ENCODE peak calls at places on chromosomes 2 and 18, in ten cellular contexts. P, J, A, M, L, O, T, C, B and K are unnamed samples.

GRCh38 chr2:104434363-104434792 is 419.5 kb upstream of the POU3F3 start:
- DNase-seq in P (no peak), J (no peak), A (no peak), M (no peak), L (no peak), O (no peak), T (no peak), C (no peak), B (peak; percentile 66), K (no peak)

GRCh38 chr2:10026940-10027569 is 16.3 kb upstream of the KLF11 start:
- DNase-seq in P (no peak), J (no peak), A (no peak), M (no peak), L (no peak), O (no peak), T (no peak), C (no peak), B (no peak), K (no peak)

GRCh38 chr18:60555629-60556028 is 183.1 kb upstream of the MC4R start:
- DNase-seq in P (no peak), J (no peak), A (no peak), M (no peak), L (no peak), O (no peak), T (no peak), C (no peak), B (no peak), K (no peak)

GRCh38 chr2:1942836-1943360 is 198.6 kb upstream of the PXDN start:
- DNase-seq in P (no peak), J (no peak), A (no peak), M (no peak), L (no peak), O (no peak), T (peak; percentile 60), C (no peak), B (no peak), K (no peak)

GRCh38 chr2:55112229-55113016 is 62.2 kb upstream of the RTN4 start:
- DNase-seq in P (no peak), J (peak; percentile 78), A (no peak), M (no peak), L (peak; percentile 81), O (no peak), T (no peak), C (peak; percentile 89), B (peak; percentile 33), K (peak; percentile 87)

GRCh38 chr18:79609021-79609461 is 70.6 kb upstream of the CTDP1 start:
- DNase-seq in P (peak; percentile 37), J (no peak), A (no peak), M (no peak), L (peak; percentile 37), O (no peak), T (no peak), C (no peak), B (no peak), K (no peak)

GRCh38 chr2:214069254-214069653 is 341.6 kb upstream of the VWC2L start:
- DNase-seq in P (no peak), J (peak; percentile 93), A (no peak), M (peak; percentile 52), L (no peak), O (peak; percentile 83), T (no peak), C (no peak), B (no peak), K (no peak)

GRCh38 chr2:190277234-190278112 is 42.2 kb downstream of the HIBCH start:
- DNase-seq in P (no peak), J (peak; percentile 51), A (no peak), M (no peak), L (no peak), O (peak; percentile 56), T (no peak), C (no peak), B (no peak), K (no peak)

GRCh38 chr18:40407913-40408312 is 1547.1 kb upstream of the PIK3C3 start:
- DNase-seq in P (no peak), J (peak; percentile 28), A (no peak), M (no peak), L (no peak), O (no peak), T (no peak), C (no peak), B (no peak), K (no peak)

GRCh38 chr2:119224391-119224972 is 848 bp downstream of the STEAP3 start:
- DNase-seq in P (no peak), J (no peak), A (no peak), M (no peak), L (no peak), O (no peak), T (no peak), C (no peak), B (no peak), K (no peak)

GRCh38 chr2:67338601-67339233 is 58.4 kb upstream of the ETAA1 start:
- DNase-seq in P (no peak), J (no peak), A (no peak), M (no peak), L (no peak), O (no peak), T (no peak), C (no peak), B (no peak), K (no peak)

GRCh38 chr2:205675861-205676516 is 6.3 kb upstream of the NRP2 start:
- DNase-seq in P (no peak), J (peak; percentile 85), A (no peak), M (peak; percentile 67), L (no peak), O (peak; percentile 53), T (no peak), C (no peak), B (no peak), K (no peak)

GRCh38 chr18:11689972-11690570 is 1.0 kb downstream of the GNAL start:
- DNase-seq in P (no peak), J (peak; percentile 2), A (no peak), M (peak; percentile 9), L (no peak), O (no peak), T (peak; percentile 84), C (no peak), B (no peak), K (no peak)

GRCh38 chr2:7860693-7861092 is 821.2 kb upstream of the ID2 start:
- DNase-seq in P (no peak), J (peak; percentile 41), A (no peak), M (no peak), L (no peak), O (no peak), T (no peak), C (no peak), B (no peak), K (no peak)

GRCh38 chr2:162293122-162293781 is 25.2 kb downstream of the IFIH1 start:
- DNase-seq in P (no peak), J (peak; percentile 47), A (no peak), M (no peak), L (no peak), O (no peak), T (no peak), C (no peak), B (no peak), K (no peak)

GRCh38 chr2:176692518-176692917 is 423.3 kb downstream of the MTX2 start:
- DNase-seq in P (no peak), J (no peak), A (no peak), M (no peak), L (no peak), O (no peak), T (no peak), C (no peak), B (no peak), K (no peak)

GRCh38 chr2:235116885-235117492 is 165.2 kb downstream of the SH3BP4 start:
- DNase-seq in P (no peak), J (peak; percentile 48), A (no peak), M (no peak), L (no peak), O (peak; percentile 32), T (no peak), C (no peak), B (no peak), K (no peak)

GRCh38 chr2:64330281-64330680 is 123.7 kb upstream of the LGALSL start:
- DNase-seq in P (no peak), J (no peak), A (no peak), M (no peak), L (no peak), O (no peak), T (peak; percentile 71), C (no peak), B (no peak), K (no peak)

GRCh38 chr2:195252018-195252417 is 405.0 kb upstream of the SLC39A10 start:
- DNase-seq in P (no peak), J (no peak), A (no peak), M (no peak), L (no peak), O (no peak), T (no peak), C (no peak), B (no peak), K (no peak)

GRCh38 chr2:24613154-24613814 is 122.2 kb downstream of the NCOA1 start:
- DNase-seq in P (no peak), J (peak; percentile 76), A (no peak), M (no peak), L (no peak), O (peak; percentile 24), T (no peak), C (no peak), B (no peak), K (no peak)
- TF ChIP-seq CTCF in P (no peak), J (peak; percentile 56), A (peak; percentile 45), M (peak; percentile 14), L (peak; percentile 35), O (peak; percentile 52), T (no peak), C (no peak), B (no peak), K (no peak)

GRCh38 chr2:108612514-108613183 is 78.4 kb downstream of the LIMS1 start:
- DNase-seq in P (no peak), J (no peak), A (no peak), M (no peak), L (peak; percentile 83), O (no peak), T (no peak), C (no peak), B (peak; percentile 52), K (no peak)
- TF ChIP-seq POLR2A in P (no peak), J (no peak), A (peak; percentile 14), M (no peak), L (no peak), O (no peak), T (no peak), C (no peak), B (no peak), K (no peak)

DNA sequence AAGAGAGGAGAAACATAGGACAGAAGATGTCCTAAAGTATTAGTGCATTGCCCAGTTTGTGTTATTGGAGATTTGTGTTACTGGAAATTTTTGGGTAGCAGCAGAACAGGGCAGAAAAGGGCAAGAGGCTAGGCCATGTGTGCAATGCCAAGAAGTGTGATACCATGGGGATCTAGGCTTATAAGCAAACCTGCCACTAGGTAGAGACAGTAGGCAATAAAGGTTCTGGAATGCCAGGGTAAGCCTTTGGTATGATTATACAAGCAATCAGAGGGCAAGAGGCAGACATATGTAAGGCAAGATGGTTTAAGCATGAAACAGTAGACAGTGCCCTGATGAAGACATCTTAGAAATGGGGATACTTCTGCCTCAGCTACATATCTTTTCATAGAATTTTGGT is 12.3 kb upstream of the CERS6 start:
- DNase-seq in P (no peak), J (no peak), A (no peak), M (no peak), L (no peak), O (no peak), T (no peak), C (no peak), B (no peak), K (no peak)
- TF ChIP-seq CTCF in P (no peak), J (no peak), A (peak; percentile 31), M (no peak), L (no peak), O (no peak), T (no peak), C (no peak), B (no peak), K (peak; percentile 17)

GRCh38 chr18:22166070-22166972 is 3.1 kb upstream of the GATA6 start:
- DNase-seq in P (no peak), J (no peak), A (no peak), M (peak; percentile 6), L (peak; percentile 78), O (no peak), T (no peak), C (peak; percentile 82), B (peak; percentile 69), K (peak; percentile 69)
- TF ChIP-seq POLR2A in P (no peak), J (no peak), A (no peak), M (no peak), L (no peak), O (no peak), T (no peak), C (peak; percentile 51), B (no peak), K (peak; percentile 48)